ENCODE peak calls at places on chromosome 12, in ten cellular contexts. L, R, Y, Z, O, C, A, D, J and F are unnamed samples.

GRCh38 chr12:130026608-130027176 is 122.9 kb upstream of the TMEM132D start:
- DNase-seq in L (peak), R (no peak), Y (peak), Z (peak), O (no peak), C (peak), A (no peak), D (peak), J (peak), F (peak)

GRCh38 chr12:19945559-19946485 is 422.5 kb upstream of the PDE3A start:
- DNase-seq in L (no peak), R (no peak), Y (no peak), Z (no peak), O (no peak), C (no peak), A (no peak), D (no peak), J (no peak), F (no peak)

GRCh38 chr12:91111366-91112321 is at the start of gene LUM:
- DNase-seq in L (peak), R (no peak), Y (no peak), Z (no peak), O (no peak), C (no peak), A (no peak), D (peak), J (no peak), F (peak)

GRCh38 chr12:53327435-53328042 is 6.1 kb upstream of the AAAS start:
- DNase-seq in L (peak), R (no peak), Y (no peak), Z (no peak), O (no peak), C (no peak), A (no peak), D (no peak), J (no peak), F (peak)

GRCh38 chr12:34290191-34290995 is 268.1 kb downstream of the ALG10 start:
- DNase-seq in L (no peak), R (no peak), Y (no peak), Z (no peak), O (no peak), C (no peak), A (no peak), D (peak), J (no peak), F (no peak)

GRCh38 chr12:19140381-19141236 is 11.1 kb downstream of the PLEKHA5 start:
- DNase-seq in L (no peak), R (no peak), Y (no peak), Z (no peak), O (no peak), C (no peak), A (no peak), D (no peak), J (no peak), F (peak)

GRCh38 chr12:120475643-120476042 is 6.1 kb upstream of the SRSF9 start:
- DNase-seq in L (no peak), R (no peak), Y (no peak), Z (no peak), O (no peak), C (no peak), A (no peak), D (no peak), J (no peak), F (no peak)

GRCh38 chr12:132812631-132813305 is 15.9 kb downstream of the GOLGA3 start:
- DNase-seq in L (peak), R (no peak), Y (no peak), Z (no peak), O (no peak), C (no peak), A (no peak), D (no peak), J (no peak), F (peak)

GRCh38 chr12:4224211-4224878 is 49.2 kb upstream of the CCND2 start:
- DNase-seq in L (no peak), R (no peak), Y (no peak), Z (no peak), O (no peak), C (no peak), A (no peak), D (no peak), J (no peak), F (no peak)

GRCh38 chr12:101962486-101962885 is 85.1 kb downstream of the DRAM1 start:
- DNase-seq in L (peak), R (no peak), Y (no peak), Z (no peak), O (no peak), C (no peak), A (no peak), D (no peak), J (no peak), F (no peak)

GRCh38 chr12:60173213-60174170 is 577.7 kb downstream of the SLC16A7 start:
- DNase-seq in L (no peak), R (no peak), Y (no peak), Z (no peak), O (no peak), C (no peak), A (no peak), D (no peak), J (no peak), F (peak)

GRCh38 chr12:130803707-130804106 is 35.3 kb downstream of the STX2 start:
- DNase-seq in L (peak), R (no peak), Y (no peak), Z (no peak), O (no peak), C (no peak), A (no peak), D (no peak), J (no peak), F (no peak)

GRCh38 chr12:52949413-52950331 is 754 bp downstream of the KRT18 start:
- DNase-seq in L (peak), R (no peak), Y (no peak), Z (no peak), O (no peak), C (peak), A (no peak), D (peak), J (peak), F (peak)

GRCh38 chr12:105469701-105470100 is 139.2 kb downstream of the C12orf75 start:
- DNase-seq in L (no peak), R (no peak), Y (no peak), Z (no peak), O (no peak), C (no peak), A (no peak), D (no peak), J (no peak), F (no peak)

GRCh38 chr12:88953029-88953586 is 372.8 kb upstream of the KITLG start:
- DNase-seq in L (no peak), R (no peak), Y (no peak), Z (no peak), O (no peak), C (no peak), A (no peak), D (no peak), J (no peak), F (peak)